ENCODE peak calls at places on chromosomes 6 and 20, in six cellular contexts. B is ovary, J is neural progenitor cell, A is GM13977, Z is cardiac fibroblast, C is heart left ventricle. P is an unnamed sample.

GRCh38 chr20:5430670-5431069 is 113.9 kb upstream of the PROKR2 start:
- DNase-seq in J (peak), Z (no peak), B (no peak), C (no peak), A (no peak), P (no peak)

GRCh38 chr6:163983601-163984445 is 569.3 kb downstream of the QKI start:
- DNase-seq in B (no peak), J (peak), A (no peak), C (no peak), Z (no peak), P (no peak)

GRCh38 chr6:20403766-20404640 is 2.3 kb downstream of the E2F3 start:
- DNase-seq in C (no peak), J (peak), A (peak), B (peak), Z (peak), P (no peak)

GRCh38 chr6:159819932-159820640 is 20.0 kb downstream of the PNLDC1 start:
- DNase-seq in C (no peak), B (no peak), A (peak), Z (no peak), J (peak), P (no peak)

GRCh38 chr6:1712451-1712850 is 102.7 kb downstream of the FOXC1 start:
- DNase-seq in A (no peak), C (no peak), B (no peak), Z (no peak), J (no peak), P (no peak)

GRCh38 chr6:35425284-35425683 is 26.9 kb upstream of the FANCE start:
- DNase-seq in A (no peak), J (peak), Z (peak), C (no peak), B (no peak), P (peak)

GRCh38 chr6:139540276-139540675 is 165.8 kb upstream of the CITED2 start:
- DNase-seq in C (no peak), Z (peak), J (no peak), A (no peak), B (no peak), P (no peak)

GRCh38 chr6:109008951-109009760 is 85.5 kb downstream of the SESN1 start:
- DNase-seq in J (peak), A (peak), C (peak), B (peak), Z (peak), P (peak)

GRCh38 chr6:20092071-20092566 is 120.2 kb downstream of the MBOAT1 start:
- DNase-seq in J (peak), B (no peak), C (no peak), A (no peak), Z (peak), P (peak)

GRCh38 chr6:108660251-108660650 is 99.5 kb downstream of the FOXO3 start:
- DNase-seq in B (no peak), Z (no peak), C (no peak), J (no peak), A (no peak), P (no peak)

GRCh38 chr6:29641430-29642213 is 8.6 kb upstream of the GABBR1 start:
- DNase-seq in B (no peak), J (no peak), Z (no peak), C (no peak), A (no peak), P (no peak)

GRCh38 chr20:4813076-4813838 is 91.5 kb downstream of the PRND start:
- DNase-seq in C (peak), A (peak), J (no peak), Z (no peak), B (peak), P (no peak)

GRCh38 chr6:120899932-120900331 is 434.3 kb downstream of the TBC1D32 start:
- DNase-seq in A (no peak), B (no peak), Z (no peak), J (no peak), C (no peak), P (no peak)

GRCh38 chr20:420721-421574 is 12.8 kb downstream of the RBCK1 start:
- DNase-seq in B (no peak), J (no peak), C (no peak), Z (no peak), A (no peak), P (no peak)

GRCh38 chr20:46583411-46584214 is 33.2 kb upstream of the OCSTAMP start:
- DNase-seq in J (peak), B (no peak), A (no peak), C (no peak), Z (no peak), P (no peak)

GRCh38 chr6:169212436-169212835 is 41.2 kb downstream of the THBS2 start:
- DNase-seq in C (no peak), A (no peak), Z (peak), B (no peak), J (no peak), P (no peak)

GRCh38 chr6:165082631-165083030 is 226.8 kb downstream of the C6orf118 start:
- DNase-seq in J (no peak), C (no peak), A (no peak), B (no peak), Z (no peak), P (no peak)

GRCh38 chr6:136726837-136727557 is 65.3 kb downstream of the MAP3K5 start:
- DNase-seq in J (no peak), A (no peak), C (no peak), B (no peak), Z (no peak), P (no peak)

GRCh38 chr20:57092112-57092899 is 174.1 kb downstream of the BMP7 start:
- DNase-seq in J (peak), B (peak), Z (peak), C (peak), A (peak), P (no peak)

GRCh38 chr6:70289299-70289698 is 13.6 kb downstream of the COL9A1 start:
- DNase-seq in J (peak), C (no peak), A (no peak), B (no peak), Z (no peak), P (no peak)

GRCh38 chr6:149015877-149016525 is 269.2 kb downstream of the UST start:
- DNase-seq in B (no peak), A (no peak), J (no peak), Z (no peak), C (no peak), P (no peak)

GRCh38 chr6:164210323-164210722 is 795.8 kb downstream of the QKI start:
- DNase-seq in J (no peak), C (no peak), A (no peak), B (no peak), Z (no peak), P (no peak)

GRCh38 chr6:21188505-21189223 is 404.9 kb upstream of the SOX4 start:
- DNase-seq in Z (no peak), A (no peak), C (no peak), B (no peak), J (no peak), P (no peak)

GRCh38 chr20:33684533-33685327 is 1.5 kb downstream of the E2F1 start:
- DNase-seq in C (no peak), J (peak), A (no peak), B (peak), Z (no peak), P (no peak)

GRCh38 chr6:131362070-131362469 is 211.0 kb upstream of the ARG1 start:
- DNase-seq in A (no peak), Z (peak), B (no peak), C (no peak), J (no peak), P (no peak)

GRCh38 chr6:48429021-48429420 is 318.0 kb upstream of the PTCHD4 start:
- DNase-seq in Z (peak), J (no peak), B (no peak), C (no peak), A (no peak), P (no peak)

GRCh38 chr6:1075880-1076279 is 236.0 kb upstream of the FOXQ1 start:
- DNase-seq in A (no peak), Z (no peak), B (no peak), C (no peak), J (no peak), P (no peak)

DNA sequence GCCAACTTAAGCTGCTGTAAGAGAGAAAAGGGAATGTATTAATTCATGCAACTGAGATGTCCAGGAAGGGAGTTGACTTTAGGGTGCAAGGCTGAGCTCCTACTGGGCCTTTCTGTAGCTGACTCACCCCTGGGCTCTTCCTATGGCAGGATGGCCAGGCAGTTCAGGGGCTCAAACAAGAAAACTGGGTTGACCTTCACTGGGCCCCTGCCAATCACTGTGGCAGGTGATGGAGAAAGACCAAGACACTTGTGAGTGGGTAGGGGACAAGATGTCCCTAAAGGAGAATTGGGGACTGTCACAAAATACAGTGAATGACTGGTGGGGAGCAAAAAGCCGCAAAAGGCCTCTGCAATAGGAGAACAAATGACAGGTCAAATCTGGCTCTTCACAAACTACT is 21.5 kb upstream of the RALGAPA2 start:
- DNase-seq in B (no peak), Z (no peak), A (no peak), C (no peak), J (no peak), P (no peak)
- TF ChIP-seq CTCF in B (no peak), Z (no peak), A (no peak), C (no peak), J (no peak), P (no peak)

GRCh38 chr6:143164565-143165105 is 103.9 kb downstream of the AIG1 start:
- DNase-seq in B (no peak), Z (no peak), C (no peak), A (no peak), J (no peak), P (no peak)
- TF ChIP-seq CTCF in B (no peak), Z (no peak), C (no peak), A (no peak), J (no peak), P (no peak)

GRCh38 chr6:112595841-112596240 is 248.7 kb downstream of the RFPL4B start:
- DNase-seq in A (no peak), J (no peak), B (no peak), Z (no peak), C (no peak), P (no peak)

GRCh38 chr6:112603726-112604125 is 256.6 kb downstream of the RFPL4B start:
- DNase-seq in B (no peak), A (no peak), C (no peak), J (no peak), Z (no peak), P (no peak)

GRCh38 chr6:112595201-112595600 is 248.1 kb downstream of the RFPL4B start:
- DNase-seq in Z (no peak), C (no peak), B (no peak), J (no peak), A (no peak), P (no peak)

GRCh38 chr6:112600168-112600567 is 253.0 kb downstream of the RFPL4B start:
- DNase-seq in B (no peak), Z (no peak), C (no peak), A (no peak), J (no peak), P (no peak)
- TF ChIP-seq CTCF in B (no peak), Z (peak), C (no peak), A (no peak), J (peak), P (peak)

GRCh38 chr6:112010328-112010727 is 43.6 kb upstream of the CCN6 start:
- DNase-seq in A (no peak), J (no peak), C (no peak), B (no peak), Z (peak), P (no peak)
- TF ChIP-seq CTCF in A (peak), J (no peak), C (no peak), B (no peak), Z (peak), P (no peak)

GRCh38 chr20:10972219-10972860 is 298.5 kb upstream of the JAG1 start:
- DNase-seq in A (no peak), J (no peak), C (no peak), Z (no peak), B (no peak), P (no peak)
- TF ChIP-seq CTCF in A (no peak), J (no peak), C (no peak), Z (no peak), B (no peak), P (peak)

GRCh38 chr20:45406260-45407066 is 1.6 kb upstream of the DBNDD2 start:
- DNase-seq in B (peak), C (peak), Z (peak), A (peak), J (peak), P (no peak)
- TF ChIP-seq CTCF in B (peak), C (peak), Z (no peak), A (peak), J (no peak), P (no peak)

GRCh38 chr20:14644698-14645097 is 307.3 kb upstream of the FLRT3 start:
- DNase-seq in A (no peak), C (no peak), Z (no peak), J (no peak), B (no peak), P (no peak)

GRCh38 chr20:14637441-14637840 is 300.0 kb upstream of the FLRT3 start:
- DNase-seq in C (no peak), A (no peak), B (no peak), J (no peak), Z (no peak), P (no peak)

GRCh38 chr20:14647016-14647415 is 309.6 kb upstream of the FLRT3 start:
- DNase-seq in Z (no peak), B (no peak), J (no peak), C (no peak), A (no peak), P (no peak)

DNA sequence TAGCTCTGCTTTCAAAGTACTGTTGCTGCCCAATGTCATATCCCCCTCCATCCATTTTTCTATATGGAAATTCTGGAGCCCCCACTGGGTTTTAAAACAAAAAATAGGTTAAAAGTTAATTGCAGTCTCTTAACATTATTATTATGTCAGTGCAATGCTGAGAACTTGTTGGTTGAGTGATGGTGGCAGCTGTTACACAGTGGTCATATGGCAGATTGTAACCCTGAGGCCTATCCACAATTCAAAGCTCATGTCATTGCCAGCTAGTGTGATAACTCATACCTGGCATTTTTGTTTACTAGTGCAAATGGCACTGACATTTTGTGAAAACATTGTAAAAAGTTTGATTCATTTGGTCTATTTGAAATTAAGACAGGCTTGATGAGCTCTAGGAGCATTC is 305.7 kb upstream of the FLRT3 start:
- DNase-seq in A (no peak), J (no peak), C (no peak), Z (no peak), B (no peak), P (no peak)
- TF ChIP-seq CTCF in A (no peak), J (no peak), C (no peak), Z (no peak), B (no peak), P (no peak)

P was measured in AG04450.